ENCODE peak calls at places on chromosomes 7 and 10, in nine cellular contexts. C is gastrocnemius medialis; A is H54; M is IMR-90; U is skeletal muscle cell; D is A549; G is head of caudate nucleus; S is NCI-H2107; Y is CD8-positive, alpha-beta memory T cell. J is an unnamed sample.

GRCh38 chr7:158193446-158193845 is 394.2 kb downstream of the PTPRN2 start:
- DNase-seq in C (no peak), A (no peak), M (no peak), U (no peak), D (no peak), G (no peak), S (no peak), Y (no peak), J (no peak)

GRCh38 chr10:130221456-130222375 is 85.5 kb downstream of the GLRX3 start:
- DNase-seq in C (no peak), A (no peak), M (no peak), U (no peak), D (no peak), G (no peak), S (no peak), Y (no peak), J (no peak)

GRCh38 chr7:43636093-43636492 is 53.2 kb downstream of the STK17A start:
- DNase-seq in C (no peak), A (no peak), M (peak; percentile 78), U (no peak), D (peak; percentile 10), G (no peak), S (no peak), Y (no peak), J (peak; percentile 90)

GRCh38 chr10:49039409-49039808 is 75.9 kb downstream of the VSTM4 start:
- DNase-seq in C (no peak), A (no peak), M (no peak), U (no peak), D (no peak), G (no peak), S (no peak), Y (no peak), J (no peak)

GRCh38 chr10:120990831-120991230 is 139.7 kb downstream of the WDR11 start:
- DNase-seq in C (no peak), A (no peak), M (no peak), U (no peak), D (no peak), G (no peak), S (no peak), Y (no peak), J (no peak)

GRCh38 chr10:66827353-66827752 is 98.5 kb upstream of the LRRTM3 start:
- DNase-seq in C (no peak), A (peak; percentile 32), M (peak; percentile 74), U (no peak), D (no peak), G (no peak), S (no peak), Y (no peak), J (no peak)

GRCh38 chr10:108970016-108970415 is 953.3 kb downstream of the XPNPEP1 start:
- DNase-seq in C (no peak), A (no peak), M (peak; percentile 8), U (no peak), D (peak; percentile 2), G (no peak), S (no peak), Y (no peak), J (no peak)

GRCh38 chr10:13938940-13939339 is 352.2 kb downstream of the PRPF18 start:
- DNase-seq in C (no peak), A (no peak), M (no peak), U (no peak), D (no peak), G (no peak), S (no peak), Y (no peak), J (no peak)

GRCh38 chr7:798921-799470 is 33.3 kb upstream of the SUN1 start:
- DNase-seq in C (no peak), A (no peak), M (no peak), U (no peak), D (no peak), G (no peak), S (no peak), Y (no peak), J (no peak)

GRCh38 chr10:109676703-109677102 is 246.6 kb downstream of the XPNPEP1 start:
- DNase-seq in C (no peak), A (no peak), M (no peak), U (no peak), D (no peak), G (no peak), S (no peak), Y (no peak), J (peak; percentile 10)

GRCh38 chr10:31937371-31937770 is 8.7 kb upstream of the ARHGAP12 start:
- DNase-seq in C (no peak), A (no peak), M (no peak), U (no peak), D (peak; percentile 58), G (no peak), S (no peak), Y (no peak), J (no peak)

GRCh38 chr10:37010741-37011140 is 114.7 kb upstream of the ANKRD30A start:
- DNase-seq in C (no peak), A (no peak), M (no peak), U (no peak), D (peak; percentile 10), G (no peak), S (no peak), Y (no peak), J (no peak)

GRCh38 chr7:33591481-33591880 is 313.9 kb upstream of the BMPER start:
- DNase-seq in C (no peak), A (no peak), M (peak; percentile 25), U (peak; percentile 21), D (no peak), G (no peak), S (no peak), Y (no peak), J (no peak)

GRCh38 chr10:95273393-95274312 is 17.1 kb downstream of the PDLIM1 start:
- DNase-seq in C (peak; percentile 82), A (peak; percentile 69), M (peak; percentile 94), U (peak; percentile 46), D (peak; percentile 81), G (peak; percentile 27), S (no peak), Y (no peak), J (no peak)

GRCh38 chr7:138074121-138074520 is 2.1 kb upstream of the AKR1D1 start:
- DNase-seq in C (no peak), A (no peak), M (no peak), U (no peak), D (no peak), G (no peak), S (no peak), Y (no peak), J (no peak)

GRCh38 chr7:44113764-44114354 is 9.5 kb downstream of the POLD2 start:
- DNase-seq in C (no peak), A (no peak), M (no peak), U (no peak), D (no peak), G (no peak), S (no peak), Y (no peak), J (no peak)

GRCh38 chr7:87038993-87039716 is 20.3 kb downstream of the ELAPOR2 start:
- DNase-seq in C (no peak), A (no peak), M (no peak), U (no peak), D (no peak), G (no peak), S (no peak), Y (no peak), J (no peak)

GRCh38 chr7:28666144-28666543 is 253.8 kb downstream of the CREB5 start:
- DNase-seq in C (no peak), A (no peak), M (peak; percentile 69), U (peak; percentile 56), D (no peak), G (no peak), S (no peak), Y (no peak), J (no peak)

GRCh38 chr7:19061331-19061730 is 56.1 kb downstream of the TWIST1 start:
- DNase-seq in C (no peak), A (no peak), M (peak; percentile 10), U (no peak), D (no peak), G (no peak), S (no peak), Y (no peak), J (no peak)

GRCh38 chr7:127816354-127817190 is 164.6 kb downstream of the SND1 start:
- DNase-seq in C (no peak), A (no peak), M (no peak), U (no peak), D (no peak), G (no peak), S (no peak), Y (no peak), J (no peak)

GRCh38 chr10:90007226-90007625 is 305.8 kb downstream of the KIF20B start:
- DNase-seq in C (no peak), A (no peak), M (no peak), U (no peak), D (no peak), G (no peak), S (no peak), Y (no peak), J (no peak)

GRCh38 chr10:104317195-104318095 is 20.8 kb downstream of the ITPRIP start:
- DNase-seq in C (no peak), A (no peak), M (peak; percentile 81), U (peak; percentile 84), D (no peak), G (peak; percentile 67), S (no peak), Y (no peak), J (no peak)

GRCh38 chr7:151894131-151895007 is 17.5 kb upstream of the PRKAG2 start:
- DNase-seq in C (no peak), A (no peak), M (no peak), U (no peak), D (no peak), G (no peak), S (no peak), Y (no peak), J (no peak)

GRCh38 chr10:49738616-49739360 is 23.3 kb downstream of the OGDHL start:
- DNase-seq in C (no peak), A (no peak), M (no peak), U (no peak), D (no peak), G (peak; percentile 28), S (no peak), Y (no peak), J (no peak)

GRCh38 chr10:72276421-72277339 is 3.0 kb downstream of the DDIT4 start:
- DNase-seq in C (peak; percentile 53), A (no peak), M (peak; percentile 73), U (peak; percentile 80), D (peak; percentile 89), G (no peak), S (no peak), Y (no peak), J (peak; percentile 38)

J was measured in T47D.